ENCODE peak calls at places on chromosomes 6 and 20, in four cellular contexts. N, F, C and K are unnamed samples.

GRCh38 chr6:18211338-18211737 is 53.0 kb downstream of the DEK start:
- DNase-seq in N (no peak), F (no peak), C (no peak), K (peak)

GRCh38 chr6:44000164-44000842 is 126.9 kb downstream of the MRPL14 start:
- DNase-seq in N (no peak), F (no peak), C (no peak), K (peak)

GRCh38 chr6:117448732-117449131 is 23.0 kb upstream of the ROS1 start:
- DNase-seq in N (no peak), F (no peak), C (no peak), K (no peak)

GRCh38 chr6:137165375-137166246 is 7.8 kb downstream of the IL22RA2 start:
- DNase-seq in N (peak), F (no peak), C (peak), K (peak)

GRCh38 chr6:46130665-46131064 is 876 bp downstream of the ENPP4 start:
- DNase-seq in N (no peak), F (no peak), C (no peak), K (no peak)

GRCh38 chr20:13543783-13544182 is 94.9 kb downstream of the TASP1 start:
- DNase-seq in N (no peak), F (no peak), C (no peak), K (no peak)

GRCh38 chr6:20811112-20811746 is 277.0 kb downstream of the CDKAL1 start:
- DNase-seq in N (peak), F (peak), C (no peak), K (no peak)

GRCh38 chr20:25632940-25633790 is 9.4 kb upstream of the NANP start:
- DNase-seq in N (no peak), F (no peak), C (no peak), K (no peak)

GRCh38 chr20:40319741-40320499 is 369.1 kb downstream of the MAFB start:
- DNase-seq in N (no peak), F (no peak), C (no peak), K (no peak)

GRCh38 chr20:53738945-53739798 is 145.5 kb upstream of the ZNF217 start:
- DNase-seq in N (peak), F (no peak), C (no peak), K (no peak)

GRCh38 chr6:9085054-9085746 is 649.9 kb upstream of the SLC35B3 start:
- DNase-seq in N (no peak), F (no peak), C (no peak), K (no peak)

GRCh38 chr6:119978274-119978889 is 628.8 kb upstream of the MAN1A1 start:
- DNase-seq in N (peak), F (no peak), C (peak), K (no peak)

GRCh38 chr20:21920231-21920630 is 214.8 kb downstream of the PAX1 start:
- DNase-seq in N (no peak), F (no peak), C (no peak), K (no peak)

GRCh38 chr6:45783716-45784115 is 231.9 kb downstream of the CLIC5 start:
- DNase-seq in N (peak), F (no peak), C (no peak), K (no peak)

GRCh38 chr20:10306440-10307358 is 88.1 kb downstream of the SNAP25 start:
- DNase-seq in N (no peak), F (no peak), C (no peak), K (no peak)

GRCh38 chr6:100568255-100568654 is 103.5 kb upstream of the SIM1 start:
- DNase-seq in N (no peak), F (no peak), C (no peak), K (no peak)

GRCh38 chr20:36527331-36528125 is 13.8 kb upstream of the MYL9 start:
- DNase-seq in N (no peak), F (no peak), C (no peak), K (no peak)

GRCh38 chr6:32945106-32945761 is 4.4 kb upstream of the HLA-DMB start:
- DNase-seq in N (no peak), F (no peak), C (no peak), K (peak)

GRCh38 chr6:21588812-21589811 is 4.4 kb upstream of the SOX4 start:
- DNase-seq in N (peak), F (peak), C (peak), K (no peak)

GRCh38 chr6:88566746-88567534 is 396.5 kb downstream of the RNGTT start:
- DNase-seq in N (no peak), F (no peak), C (no peak), K (no peak)

GRCh38 chr6:49649982-49650381 is 13.3 kb upstream of the RHAG start:
- DNase-seq in N (peak), F (no peak), C (no peak), K (no peak)

GRCh38 chr6:43869792-43870659 is 100.0 kb downstream of the VEGFA start:
- DNase-seq in N (no peak), F (no peak), C (no peak), K (no peak)

GRCh38 chr6:139291813-139292619 is at the start of gene TXLNB:
- DNase-seq in N (no peak), F (peak), C (no peak), K (peak)

GRCh38 chr20:59723607-59724456 is 119.5 kb downstream of the PHACTR3 start:
- DNase-seq in N (no peak), F (no peak), C (no peak), K (no peak)

GRCh38 chr20:48057251-48057650 is 272.0 kb upstream of the SULF2 start:
- DNase-seq in N (no peak), F (no peak), C (no peak), K (no peak)
- TF ChIP-seq FOXK2 in N (no peak), F (no peak), C (no peak), K (no peak)

GRCh38 chr6:28657756-28658465 is 132.2 kb downstream of the GPX5 start:
- DNase-seq in N (peak), F (peak), C (peak), K (peak)
- TF ChIP-seq FOXK2 in N (peak), F (no peak), C (no peak), K (no peak)

GRCh38 chr6:39426057-39426592 is 103.6 kb upstream of the KCNK16 start:
- DNase-seq in N (no peak), F (no peak), C (no peak), K (no peak)

GRCh38 chr6:39425346-39426056 is 103.0 kb upstream of the KCNK16 start:
- DNase-seq in N (no peak), F (no peak), C (no peak), K (no peak)

GRCh38 chr6:39422273-39422672 is 99.8 kb upstream of the KCNK16 start:
- DNase-seq in N (no peak), F (no peak), C (no peak), K (no peak)

GRCh38 chr6:39421383-39422225 is 99.1 kb upstream of the KCNK16 start:
- DNase-seq in N (no peak), F (no peak), C (no peak), K (no peak)

GRCh38 chr6:39424831-39425230 is 102.3 kb upstream of the KCNK16 start:
- DNase-seq in N (no peak), F (no peak), C (no peak), K (no peak)
- TF ChIP-seq FOXK2 in N (no peak), F (no peak), C (no peak), K (no peak)

GRCh38 chr20:62876826-62877728 is 15.5 kb upstream of the TCFL5 start:
- DNase-seq in N (no peak), F (no peak), C (no peak), K (no peak)
- TF ChIP-seq FOXK2 in N (no peak), F (no peak), C (no peak), K (no peak)

GRCh38 chr6:150878347-150879213 is 13.1 kb downstream of the MTHFD1L start:
- DNase-seq in N (no peak), F (no peak), C (peak), K (no peak)
- TF ChIP-seq FOXK2 in N (no peak), F (no peak), C (peak), K (no peak)

DNA sequence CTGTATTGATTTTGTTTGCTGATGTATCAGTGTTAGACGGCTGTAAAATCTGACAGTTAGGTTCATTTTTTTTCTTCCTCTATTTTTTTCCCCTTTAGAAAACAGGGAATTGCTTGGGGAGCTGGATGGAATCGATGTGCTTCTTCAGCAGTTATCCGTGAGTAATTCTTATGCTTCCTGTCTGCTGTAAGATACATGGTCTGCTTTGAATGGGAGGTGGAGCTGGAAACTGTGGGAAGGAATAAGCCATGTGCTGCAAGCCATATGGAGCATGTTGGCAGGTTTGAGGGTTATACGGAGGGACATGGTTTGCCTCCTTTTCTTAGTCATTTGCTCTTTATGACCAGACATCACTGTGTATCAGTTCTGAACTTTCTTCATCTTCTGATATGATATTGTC is 83.7 kb downstream of the CTNNBL1 start:
- DNase-seq in N (no peak), F (no peak), C (no peak), K (no peak)
- TF ChIP-seq FOXK2 in N (no peak), F (no peak), C (no peak), K (no peak)

GRCh38 chr20:3714092-3714491 is 1.7 kb upstream of the SIGLEC1 start:
- DNase-seq in N (no peak), F (no peak), C (no peak), K (no peak)

GRCh38 chr20:3720068-3720467 is 7.7 kb upstream of the SIGLEC1 start:
- DNase-seq in N (no peak), F (no peak), C (no peak), K (no peak)

GRCh38 chr20:3712279-3712873 is at the start of gene SIGLEC1:
- DNase-seq in N (no peak), F (no peak), C (no peak), K (no peak)

GRCh38 chr20:3719046-3719445 is 6.6 kb upstream of the SIGLEC1 start:
- DNase-seq in N (no peak), F (no peak), C (no peak), K (no peak)

DNA sequence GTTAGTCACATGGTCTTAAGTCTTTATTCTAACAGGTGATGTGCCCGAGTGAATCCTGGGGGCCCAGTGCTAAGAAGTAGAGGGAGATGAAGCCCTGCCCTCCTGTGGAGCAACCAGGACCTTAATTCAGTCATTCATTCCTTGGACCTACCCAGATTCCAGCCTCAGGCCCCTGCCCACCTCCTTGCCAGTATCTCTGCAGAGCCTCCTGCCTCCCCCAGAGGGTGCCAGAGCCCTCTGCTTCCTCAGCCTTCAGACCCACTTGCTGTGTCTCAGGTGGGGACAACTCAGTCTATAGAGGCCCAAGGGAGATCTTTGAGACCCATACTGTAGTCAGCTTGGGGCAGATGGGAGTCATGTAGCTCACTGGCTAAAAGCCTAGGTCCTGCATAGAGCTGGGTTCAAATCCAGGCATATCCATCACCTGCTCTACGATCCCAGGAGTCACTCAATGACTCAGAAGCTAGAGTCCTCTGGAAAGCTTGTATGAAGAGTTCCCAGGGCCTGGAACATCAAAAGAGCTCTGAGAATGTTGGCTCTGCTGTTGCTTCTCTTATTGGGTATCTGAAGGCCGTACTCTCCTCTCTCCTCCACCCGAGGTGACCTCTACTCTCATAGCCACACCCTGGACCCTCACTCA is 3.9 kb upstream of the SIGLEC1 start:
- DNase-seq in N (peak), F (peak), C (peak), K (no peak)
- TF ChIP-seq FOXK2 in N (no peak), F (no peak), C (no peak), K (no peak)

DNA sequence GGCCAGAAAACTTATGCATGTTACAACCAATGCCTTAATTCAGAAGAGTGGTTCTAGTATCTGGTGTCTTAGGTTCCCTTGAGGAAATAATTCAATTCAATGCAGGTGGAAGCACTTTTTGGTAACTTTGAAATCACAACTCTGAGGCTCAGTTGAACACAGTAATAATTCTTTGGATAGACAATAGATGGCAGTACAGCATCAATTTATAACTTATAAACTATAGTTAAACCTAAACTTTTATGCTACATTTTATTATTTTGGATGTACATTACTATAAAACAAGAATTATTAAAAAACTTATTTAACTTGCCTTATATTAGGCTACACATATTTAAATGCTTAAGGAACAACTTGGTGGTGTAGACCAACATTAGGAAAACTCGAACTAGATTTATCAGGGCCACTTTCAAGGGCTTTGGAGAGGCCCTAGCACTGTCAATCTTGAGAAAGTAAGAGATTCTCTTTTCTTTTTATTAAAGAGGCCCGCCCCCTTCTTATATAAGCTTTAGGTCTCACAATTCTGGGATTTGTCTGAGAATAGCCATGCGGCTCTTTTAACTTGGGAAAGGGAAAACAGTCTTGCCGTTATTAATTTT is 85.9 kb downstream of the CRYBG1 start:
- DNase-seq in N (no peak), F (no peak), C (no peak), K (no peak)
- TF ChIP-seq FOXK2 in N (no peak), F (no peak), C (no peak), K (no peak)

DNA sequence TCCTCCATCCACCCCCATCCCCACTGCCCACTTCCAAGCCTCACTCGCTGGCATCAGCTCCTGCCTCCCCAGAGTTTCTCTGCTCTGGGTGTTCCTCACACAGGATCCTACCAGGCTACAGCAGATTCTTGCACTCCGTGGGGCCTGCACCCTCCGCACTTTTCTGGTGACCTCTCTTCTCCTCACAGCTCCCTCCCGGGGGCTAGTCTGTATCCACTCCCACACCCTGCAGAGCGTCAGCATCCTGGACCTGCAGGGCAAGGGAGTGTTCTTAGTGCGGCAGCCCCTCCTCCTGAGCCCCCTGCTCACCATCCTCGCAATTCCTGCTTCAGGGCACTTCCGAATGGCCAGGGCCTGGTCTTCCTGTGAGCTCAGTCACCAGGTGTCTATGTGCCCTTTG is 224.2 kb downstream of the DLL1 start:
- DNase-seq in N (no peak), F (no peak), C (no peak), K (no peak)
- TF ChIP-seq FOXK2 in N (no peak), F (no peak), C (no peak), K (no peak)

GRCh38 chr6:2450546-2450945 is 205.1 kb upstream of the GMDS start:
- DNase-seq in N (peak), F (peak), C (no peak), K (no peak)
- TF ChIP-seq FOXK2 in N (no peak), F (no peak), C (no peak), K (no peak)